ENCODE peak calls at places on chromosomes 11 and 22, in six cellular contexts. R is AG04450, Z is iris pigment epithelial cell, Y is dermis blood vessel endothelial cell, A is GM23248, P is NT2/D1. W is an unnamed sample.

GRCh38 chr22:29463487-29464088 is 16.4 kb upstream of the NEFH start:
- DNase-seq in P (no peak), R (no peak), Z (no peak), Y (no peak), A (no peak), W (no peak)

GRCh38 chr11:119518746-119519382 is 95.9 kb upstream of the THY1 start:
- DNase-seq in Y (peak; percentile 50), P (no peak), R (peak; percentile 18), Z (peak; percentile 41), A (peak; percentile 58), W (peak; percentile 50)

GRCh38 chr11:64092119-64092760 is 56.5 kb downstream of the FLRT1 start:
- DNase-seq in R (no peak), Y (no peak), P (no peak), Z (no peak), A (no peak), W (no peak)

GRCh38 chr22:24883426-24883825 is 63.1 kb downstream of the LHFPL7 start:
- DNase-seq in P (no peak), Y (no peak), A (no peak), Z (no peak), R (no peak), W (no peak)

GRCh38 chr22:23163665-23164064 is 16.6 kb upstream of the BCR start:
- DNase-seq in A (peak; percentile 26), Z (no peak), R (no peak), Y (no peak), P (no peak), W (no peak)

GRCh38 chr11:36454991-36455611 is 55.0 kb downstream of the TRAF6 start:
- DNase-seq in R (no peak), Y (no peak), P (peak; percentile 16), A (peak; percentile 55), Z (no peak), W (no peak)

GRCh38 chr11:57751676-57752253 is at the start of gene BTBD18:
- DNase-seq in Y (peak; percentile 83), R (no peak), A (peak; percentile 82), Z (peak; percentile 68), P (no peak), W (peak; percentile 57)

GRCh38 chr11:65524010-65524746 is 705 bp upstream of the SCYL1 start:
- DNase-seq in P (no peak), Y (no peak), Z (no peak), A (peak; percentile 71), R (no peak), W (no peak)

GRCh38 chr22:11629661-11630385 is 3898.2 kb upstream of the OR11H1 start:
- DNase-seq in P (no peak), Y (no peak), A (no peak), Z (no peak), R (no peak), W (no peak)

GRCh38 chr11:56855217-56855616 is 106.7 kb upstream of the OR9G4 start:
- DNase-seq in A (no peak), Z (no peak), R (no peak), Y (no peak), P (no peak), W (no peak)

GRCh38 chr11:116415095-116415494 is 357.7 kb downstream of the BUD13 start:
- DNase-seq in Y (no peak), R (no peak), P (no peak), Z (no peak), A (no peak), W (no peak)

GRCh38 chr11:70526116-70527045 is 128.1 kb downstream of the CTTN start:
- DNase-seq in A (no peak), Z (no peak), R (no peak), P (no peak), Y (no peak), W (no peak)

GRCh38 chr11:133978816-133979215 is 22.0 kb upstream of the IGSF9B start:
- DNase-seq in Z (no peak), R (no peak), A (peak; percentile 62), P (no peak), Y (no peak), W (peak; percentile 34)

GRCh38 chr11:102115557-102115956 is 5.3 kb downstream of the YAP1 start:
- DNase-seq in R (no peak), A (peak; percentile 63), Z (peak; percentile 90), P (peak; percentile 47), Y (no peak), W (peak; percentile 64)

GRCh38 chr22:37089451-37089850 is 20.1 kb downstream of the TMPRSS6 start:
- DNase-seq in R (no peak), P (no peak), Y (no peak), Z (no peak), A (no peak), W (no peak)

W was measured in EH.